ENCODE peak calls at places on chromosomes 7 and 10, in six cellular contexts. One of them, this sample, is unnamed.

GRCh38 chr7:44244282-44244681 is 43.5 kb downstream of the YKT6 start:
- DNase-seq in nephron progenitor cell: peak
- DNase-seq in GM23338: peak
- DNase-seq in pancreas: no peak
- DNase-seq in OCI-LY7: peak
- DNase-seq in PC-3: peak
- DNase-seq in this sample: no peak

GRCh38 chr10:113854019-113854756 is at the start of the genes DCLRE1A and NHLRC2:
- DNase-seq in nephron progenitor cell: peak
- DNase-seq in GM23338: peak
- DNase-seq in pancreas: peak
- DNase-seq in OCI-LY7: peak
- DNase-seq in PC-3: peak
- DNase-seq in this sample: peak

GRCh38 chr10:94103902-94104301 is 110.2 kb downstream of the PLCE1 start:
- DNase-seq in nephron progenitor cell: no peak
- DNase-seq in GM23338: no peak
- DNase-seq in pancreas: no peak
- DNase-seq in OCI-LY7: no peak
- DNase-seq in PC-3: peak
- DNase-seq in this sample: no peak

GRCh38 chr10:89235073-89235798 is 16.3 kb downstream of the LIPA start:
- DNase-seq in nephron progenitor cell: no peak
- DNase-seq in GM23338: no peak
- DNase-seq in pancreas: no peak
- DNase-seq in OCI-LY7: no peak
- DNase-seq in PC-3: no peak
- DNase-seq in this sample: no peak

GRCh38 chr10:91700788-91701444 is 68.0 kb upstream of the PPP1R3C start:
- DNase-seq in nephron progenitor cell: no peak
- DNase-seq in GM23338: no peak
- DNase-seq in pancreas: no peak
- DNase-seq in OCI-LY7: no peak
- DNase-seq in PC-3: peak
- DNase-seq in this sample: no peak

GRCh38 chr10:129646921-129647320 is 179.9 kb downstream of the MGMT start:
- DNase-seq in nephron progenitor cell: no peak
- DNase-seq in GM23338: peak
- DNase-seq in pancreas: no peak
- DNase-seq in OCI-LY7: no peak
- DNase-seq in PC-3: no peak
- DNase-seq in this sample: no peak

GRCh38 chr7:12771378-12771877 is 84.0 kb downstream of the ARL4A start:
- DNase-seq in nephron progenitor cell: no peak
- DNase-seq in GM23338: peak
- DNase-seq in pancreas: no peak
- DNase-seq in OCI-LY7: no peak
- DNase-seq in PC-3: no peak
- DNase-seq in this sample: peak

GRCh38 chr7:35694161-35694783 is 663 bp downstream of the HERPUD2 start:
- DNase-seq in nephron progenitor cell: no peak
- DNase-seq in GM23338: no peak
- DNase-seq in pancreas: no peak
- DNase-seq in OCI-LY7: peak
- DNase-seq in PC-3: peak
- DNase-seq in this sample: peak

GRCh38 chr7:35605760-35606159 is 89.2 kb downstream of the HERPUD2 start:
- DNase-seq in nephron progenitor cell: no peak
- DNase-seq in GM23338: no peak
- DNase-seq in pancreas: no peak
- DNase-seq in OCI-LY7: no peak
- DNase-seq in PC-3: peak
- DNase-seq in this sample: no peak

GRCh38 chr7:152050547-152050971 is 25.1 kb downstream of the GALNT11 start:
- DNase-seq in nephron progenitor cell: no peak
- DNase-seq in GM23338: no peak
- DNase-seq in pancreas: no peak
- DNase-seq in OCI-LY7: no peak
- DNase-seq in PC-3: no peak
- DNase-seq in this sample: no peak

GRCh38 chr10:124095096-124095495 is 1.7 kb upstream of the CHST15 start:
- DNase-seq in nephron progenitor cell: no peak
- DNase-seq in GM23338: no peak
- DNase-seq in pancreas: no peak
- DNase-seq in OCI-LY7: peak
- DNase-seq in PC-3: no peak
- DNase-seq in this sample: no peak

GRCh38 chr10:6558759-6559429 is 21.2 kb downstream of the PRKCQ start:
- DNase-seq in nephron progenitor cell: no peak
- DNase-seq in GM23338: no peak
- DNase-seq in pancreas: no peak
- DNase-seq in OCI-LY7: no peak
- DNase-seq in PC-3: no peak
- DNase-seq in this sample: peak

GRCh38 chr10:108544500-108545120 is 1378.7 kb downstream of the XPNPEP1 start:
- DNase-seq in nephron progenitor cell: peak
- DNase-seq in GM23338: peak
- DNase-seq in pancreas: peak
- DNase-seq in OCI-LY7: peak
- DNase-seq in PC-3: peak
- DNase-seq in this sample: peak

GRCh38 chr10:60426425-60426824 is 36.8 kb upstream of the ANK3 start:
- DNase-seq in nephron progenitor cell: no peak
- DNase-seq in GM23338: no peak
- DNase-seq in pancreas: no peak
- DNase-seq in OCI-LY7: no peak
- DNase-seq in PC-3: peak
- DNase-seq in this sample: no peak

GRCh38 chr10:47264797-47265281 is 35.2 kb upstream of the GDF10 start:
- DNase-seq in nephron progenitor cell: no peak
- DNase-seq in GM23338: no peak
- DNase-seq in pancreas: no peak
- DNase-seq in OCI-LY7: no peak
- DNase-seq in PC-3: no peak
- DNase-seq in this sample: no peak

GRCh38 chr7:102914585-102914984 is 1.8 kb downstream of the LRRC17 start:
- DNase-seq in nephron progenitor cell: peak
- DNase-seq in GM23338: peak
- DNase-seq in pancreas: no peak
- DNase-seq in OCI-LY7: no peak
- DNase-seq in PC-3: no peak
- DNase-seq in this sample: no peak

GRCh38 chr7:132580277-132580676 is 4.0 kb upstream of the PLXNA4 start:
- DNase-seq in nephron progenitor cell: no peak
- DNase-seq in GM23338: peak
- DNase-seq in pancreas: no peak
- DNase-seq in OCI-LY7: no peak
- DNase-seq in PC-3: peak
- DNase-seq in this sample: no peak
- TF ChIP-seq CTCF in nephron progenitor cell: no peak
- TF ChIP-seq CTCF in GM23338: peak
- TF ChIP-seq CTCF in pancreas: no peak
- TF ChIP-seq CTCF in OCI-LY7: no peak
- TF ChIP-seq CTCF in PC-3: no peak
- TF ChIP-seq CTCF in this sample: no peak

DNA sequence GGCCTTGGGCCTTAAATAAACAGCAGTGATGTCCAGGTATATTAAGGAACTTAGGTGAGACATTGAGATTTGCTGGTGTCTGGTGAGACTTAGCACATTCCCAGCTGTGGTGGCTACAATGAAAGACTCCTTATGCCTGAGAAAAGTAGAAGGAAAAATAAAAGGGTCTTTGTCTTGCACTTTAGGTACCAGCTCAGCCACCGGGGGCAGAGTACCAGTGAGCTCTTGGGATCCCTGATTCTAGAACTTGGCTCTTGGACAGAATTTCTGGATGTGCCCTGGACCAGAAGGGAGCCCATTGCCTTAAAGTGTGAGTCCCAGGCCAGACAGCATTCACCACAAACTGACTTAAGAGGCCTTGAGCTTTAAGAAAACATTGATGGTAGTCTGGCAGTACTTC is 1038.7 kb downstream of the SORCS3 start:
- DNase-seq in nephron progenitor cell: no peak
- DNase-seq in GM23338: peak
- DNase-seq in pancreas: no peak
- DNase-seq in OCI-LY7: no peak
- DNase-seq in PC-3: no peak
- DNase-seq in this sample: no peak
- TF ChIP-seq CTCF in nephron progenitor cell: no peak
- TF ChIP-seq CTCF in GM23338: peak
- TF ChIP-seq CTCF in pancreas: no peak
- TF ChIP-seq CTCF in OCI-LY7: no peak
- TF ChIP-seq CTCF in PC-3: no peak
- TF ChIP-seq CTCF in this sample: no peak

DNA sequence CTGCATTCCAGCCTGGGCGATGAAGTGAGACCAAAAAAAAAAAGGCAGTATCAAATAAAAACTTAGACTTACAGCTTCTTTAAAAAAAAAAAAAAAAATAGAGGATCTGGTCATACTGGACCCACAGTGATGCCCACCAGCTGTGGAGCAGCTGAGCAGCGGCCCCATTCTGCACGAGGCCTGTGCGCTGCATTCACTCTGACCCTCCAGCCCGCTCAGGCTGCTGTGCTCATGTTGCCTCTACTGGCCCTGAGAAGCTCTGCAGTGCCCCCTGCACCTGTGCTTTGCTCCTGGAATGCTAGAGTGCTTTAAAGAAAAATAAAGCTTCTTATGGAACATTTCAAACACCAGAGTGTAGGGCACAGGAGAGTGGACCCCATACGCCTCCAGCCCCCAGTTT is 33.2 kb downstream of the TMEM120A start:
- DNase-seq in nephron progenitor cell: no peak
- DNase-seq in GM23338: peak
- DNase-seq in pancreas: no peak
- DNase-seq in OCI-LY7: peak
- DNase-seq in PC-3: no peak
- DNase-seq in this sample: no peak
- TF ChIP-seq CTCF in nephron progenitor cell: no peak
- TF ChIP-seq CTCF in GM23338: peak
- TF ChIP-seq CTCF in pancreas: no peak
- TF ChIP-seq CTCF in OCI-LY7: peak
- TF ChIP-seq CTCF in PC-3: peak
- TF ChIP-seq CTCF in this sample: no peak

GRCh38 chr10:77963901-77964300 is 37.3 kb upstream of the DLG5 start:
- DNase-seq in nephron progenitor cell: no peak
- DNase-seq in GM23338: no peak
- DNase-seq in pancreas: no peak
- DNase-seq in OCI-LY7: no peak
- DNase-seq in PC-3: no peak
- DNase-seq in this sample: no peak

GRCh38 chr10:77961668-77962067 is 35.1 kb upstream of the DLG5 start:
- DNase-seq in nephron progenitor cell: no peak
- DNase-seq in GM23338: no peak
- DNase-seq in pancreas: no peak
- DNase-seq in OCI-LY7: no peak
- DNase-seq in PC-3: no peak
- DNase-seq in this sample: no peak

GRCh38 chr10:77962350-77963146 is 36.0 kb upstream of the DLG5 start:
- DNase-seq in nephron progenitor cell: no peak
- DNase-seq in GM23338: no peak
- DNase-seq in pancreas: no peak
- DNase-seq in OCI-LY7: no peak
- DNase-seq in PC-3: no peak
- DNase-seq in this sample: no peak

GRCh38 chr10:77967611-77968022 is 41.1 kb upstream of the DLG5 start:
- DNase-seq in nephron progenitor cell: peak
- DNase-seq in GM23338: no peak
- DNase-seq in pancreas: no peak
- DNase-seq in OCI-LY7: no peak
- DNase-seq in PC-3: no peak
- DNase-seq in this sample: peak

GRCh38 chr10:77965294-77965693 is 38.7 kb upstream of the DLG5 start:
- DNase-seq in nephron progenitor cell: no peak
- DNase-seq in GM23338: no peak
- DNase-seq in pancreas: no peak
- DNase-seq in OCI-LY7: no peak
- DNase-seq in PC-3: peak
- DNase-seq in this sample: no peak
- TF ChIP-seq CTCF in nephron progenitor cell: no peak
- TF ChIP-seq CTCF in GM23338: no peak
- TF ChIP-seq CTCF in pancreas: no peak
- TF ChIP-seq CTCF in OCI-LY7: no peak
- TF ChIP-seq CTCF in PC-3: no peak
- TF ChIP-seq CTCF in this sample: no peak

GRCh38 chr7:150895809-150896208 is 43.5 kb downstream of the AOC1 start:
- DNase-seq in nephron progenitor cell: no peak
- DNase-seq in GM23338: no peak
- DNase-seq in pancreas: no peak
- DNase-seq in OCI-LY7: peak
- DNase-seq in PC-3: no peak
- DNase-seq in this sample: no peak

GRCh38 chr7:150896562-150897209 is 44.4 kb downstream of the AOC1 start:
- DNase-seq in nephron progenitor cell: no peak
- DNase-seq in GM23338: no peak
- DNase-seq in pancreas: no peak
- DNase-seq in OCI-LY7: peak
- DNase-seq in PC-3: no peak
- DNase-seq in this sample: no peak

GRCh38 chr7:150897502-150898474 is 45.5 kb downstream of the AOC1 start:
- DNase-seq in nephron progenitor cell: no peak
- DNase-seq in GM23338: no peak
- DNase-seq in pancreas: no peak
- DNase-seq in OCI-LY7: peak
- DNase-seq in PC-3: no peak
- DNase-seq in this sample: no peak

GRCh38 chr7:150900675-150901074 is 48.4 kb downstream of the AOC1 start:
- DNase-seq in nephron progenitor cell: no peak
- DNase-seq in GM23338: no peak
- DNase-seq in pancreas: no peak
- DNase-seq in OCI-LY7: no peak
- DNase-seq in PC-3: no peak
- DNase-seq in this sample: no peak

DNA sequence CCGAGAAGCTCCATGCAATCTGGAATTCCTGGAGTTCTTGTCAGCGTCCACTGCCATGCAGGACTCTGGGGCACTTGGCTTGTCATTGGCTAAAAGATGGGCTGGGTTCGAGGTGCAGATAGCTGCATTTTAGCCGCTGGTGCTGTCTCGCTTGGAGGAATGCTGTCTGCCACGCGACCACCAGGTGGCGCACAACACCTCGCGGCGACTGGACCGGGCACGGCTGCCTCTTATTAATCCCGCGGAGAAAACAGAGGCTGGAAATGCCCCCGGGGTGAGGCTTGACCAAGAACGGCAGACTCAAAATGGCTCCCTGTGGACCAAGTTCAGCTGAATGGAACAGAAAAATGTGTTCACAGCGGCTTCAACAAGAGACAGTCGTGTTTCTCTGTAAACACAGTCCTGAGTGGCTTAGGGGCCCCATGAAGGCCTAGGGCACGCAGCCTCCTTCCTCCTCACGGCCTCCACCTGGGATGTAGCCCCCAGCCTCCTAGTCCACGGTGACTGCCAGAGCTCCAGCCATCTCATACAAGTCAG is 46.2 kb downstream of the AOC1 start:
- DNase-seq in nephron progenitor cell: peak
- DNase-seq in GM23338: peak
- DNase-seq in pancreas: peak
- DNase-seq in OCI-LY7: peak
- DNase-seq in PC-3: peak
- DNase-seq in this sample: peak
- TF ChIP-seq CTCF in nephron progenitor cell: peak
- TF ChIP-seq CTCF in GM23338: peak
- TF ChIP-seq CTCF in pancreas: peak
- TF ChIP-seq CTCF in OCI-LY7: peak
- TF ChIP-seq CTCF in PC-3: peak
- TF ChIP-seq CTCF in this sample: peak

This sample was measured in glutamatergic neuron.